ENCODE peak calls at places on chromosomes 4 and X, in seven cellular contexts. One of them, this sample, is unnamed.

GRCh38 chr4:27594917-27595316 is 734.3 kb downstream of the STIM2 start:
- DNase-seq in breast epithelium: no peak
- DNase-seq in brain microvascular endothelial cell: no peak
- DNase-seq in cardiac fibroblast: no peak
- DNase-seq in BJ: no peak
- DNase-seq in Caco-2: no peak
- DNase-seq in PC-3: no peak
- DNase-seq in this sample: no peak

GRCh38 chrX:103464774-103465117 is 54.5 kb downstream of the RAB40A start:
- DNase-seq in breast epithelium: peak
- DNase-seq in brain microvascular endothelial cell: peak
- DNase-seq in cardiac fibroblast: peak
- DNase-seq in BJ: no peak
- DNase-seq in Caco-2: peak
- DNase-seq in PC-3: peak
- DNase-seq in this sample: no peak

GRCh38 chr4:60384475-60384874 is 815.7 kb upstream of the ADGRL3 start:
- DNase-seq in breast epithelium: no peak
- DNase-seq in brain microvascular endothelial cell: no peak
- DNase-seq in cardiac fibroblast: no peak
- DNase-seq in BJ: no peak
- DNase-seq in Caco-2: no peak
- DNase-seq in PC-3: no peak
- DNase-seq in this sample: no peak

GRCh38 chrX:34562006-34562405 is 95.1 kb downstream of the TMEM47 start:
- DNase-seq in breast epithelium: no peak
- DNase-seq in brain microvascular endothelial cell: no peak
- DNase-seq in cardiac fibroblast: no peak
- DNase-seq in BJ: no peak
- DNase-seq in Caco-2: no peak
- DNase-seq in PC-3: no peak
- DNase-seq in this sample: no peak

GRCh38 chrX:150635952-150636351 is 57.2 kb upstream of the MTMR1 start:
- DNase-seq in breast epithelium: no peak
- DNase-seq in brain microvascular endothelial cell: peak
- DNase-seq in cardiac fibroblast: peak
- DNase-seq in BJ: peak
- DNase-seq in Caco-2: no peak
- DNase-seq in PC-3: peak
- DNase-seq in this sample: peak

GRCh38 chrX:57918750-57919436 is 8.6 kb upstream of the ZXDA start:
- DNase-seq in breast epithelium: no peak
- DNase-seq in brain microvascular endothelial cell: no peak
- DNase-seq in cardiac fibroblast: peak
- DNase-seq in BJ: no peak
- DNase-seq in Caco-2: peak
- DNase-seq in PC-3: peak
- DNase-seq in this sample: no peak

GRCh38 chr4:182465979-182466378 is 222.8 kb downstream of the TENM3 start:
- DNase-seq in breast epithelium: no peak
- DNase-seq in brain microvascular endothelial cell: no peak
- DNase-seq in cardiac fibroblast: no peak
- DNase-seq in BJ: no peak
- DNase-seq in Caco-2: no peak
- DNase-seq in PC-3: no peak
- DNase-seq in this sample: no peak

GRCh38 chrX:2608638-2609430 is 82.3 kb upstream of the CD99 start:
- DNase-seq in breast epithelium: peak
- DNase-seq in brain microvascular endothelial cell: peak
- DNase-seq in cardiac fibroblast: peak
- DNase-seq in BJ: no peak
- DNase-seq in Caco-2: peak
- DNase-seq in PC-3: peak
- DNase-seq in this sample: no peak

GRCh38 chrX:21840199-21840557 is 761 bp downstream of the MBTPS2 start:
- DNase-seq in breast epithelium: no peak
- DNase-seq in brain microvascular endothelial cell: no peak
- DNase-seq in cardiac fibroblast: peak
- DNase-seq in BJ: no peak
- DNase-seq in Caco-2: no peak
- DNase-seq in PC-3: no peak
- DNase-seq in this sample: no peak

GRCh38 chr4:56757821-56758400 is 63.6 kb downstream of the SPINK2 start:
- DNase-seq in breast epithelium: peak
- DNase-seq in brain microvascular endothelial cell: peak
- DNase-seq in cardiac fibroblast: peak
- DNase-seq in BJ: peak
- DNase-seq in Caco-2: peak
- DNase-seq in PC-3: peak
- DNase-seq in this sample: peak

GRCh38 chrX:19544693-19545305 is 29.5 kb upstream of the MAP3K15 start:
- DNase-seq in breast epithelium: no peak
- DNase-seq in brain microvascular endothelial cell: peak
- DNase-seq in cardiac fibroblast: peak
- DNase-seq in BJ: no peak
- DNase-seq in Caco-2: peak
- DNase-seq in PC-3: peak
- DNase-seq in this sample: peak

GRCh38 chr4:150573534-150573933 is 8.4 kb upstream of the MAB21L2 start:
- DNase-seq in breast epithelium: no peak
- DNase-seq in brain microvascular endothelial cell: no peak
- DNase-seq in cardiac fibroblast: peak
- DNase-seq in BJ: peak
- DNase-seq in Caco-2: no peak
- DNase-seq in PC-3: peak
- DNase-seq in this sample: no peak

GRCh38 chrX:39693298-39693697 is 404.5 kb downstream of the BCOR start:
- DNase-seq in breast epithelium: no peak
- DNase-seq in brain microvascular endothelial cell: no peak
- DNase-seq in cardiac fibroblast: no peak
- DNase-seq in BJ: no peak
- DNase-seq in Caco-2: peak
- DNase-seq in PC-3: no peak
- DNase-seq in this sample: no peak

GRCh38 chrX:13008189-13008533 is 33.3 kb downstream of the TMSB4X start:
- DNase-seq in breast epithelium: no peak
- DNase-seq in brain microvascular endothelial cell: no peak
- DNase-seq in cardiac fibroblast: no peak
- DNase-seq in BJ: no peak
- DNase-seq in Caco-2: no peak
- DNase-seq in PC-3: no peak
- DNase-seq in this sample: no peak

GRCh38 chr4:99087887-99088484 is 602 bp downstream of the ADH5 start:
- DNase-seq in breast epithelium: peak
- DNase-seq in brain microvascular endothelial cell: peak
- DNase-seq in cardiac fibroblast: peak
- DNase-seq in BJ: peak
- DNase-seq in Caco-2: peak
- DNase-seq in PC-3: peak
- DNase-seq in this sample: no peak

GRCh38 chr4:99205104-99205979 is 13.7 kb downstream of the ADH6 start:
- DNase-seq in breast epithelium: no peak
- DNase-seq in brain microvascular endothelial cell: no peak
- DNase-seq in cardiac fibroblast: peak
- DNase-seq in BJ: no peak
- DNase-seq in Caco-2: peak
- DNase-seq in PC-3: no peak
- DNase-seq in this sample: peak

GRCh38 chr4:132991111-132991510 is 158.0 kb upstream of the PCDH10 start:
- DNase-seq in breast epithelium: no peak
- DNase-seq in brain microvascular endothelial cell: no peak
- DNase-seq in cardiac fibroblast: peak
- DNase-seq in BJ: no peak
- DNase-seq in Caco-2: no peak
- DNase-seq in PC-3: no peak
- DNase-seq in this sample: no peak

GRCh38 chr4:109199585-109199984 is 102.9 kb downstream of the COL25A1 start:
- DNase-seq in breast epithelium: no peak
- DNase-seq in brain microvascular endothelial cell: no peak
- DNase-seq in cardiac fibroblast: no peak
- DNase-seq in BJ: no peak
- DNase-seq in Caco-2: no peak
- DNase-seq in PC-3: no peak
- DNase-seq in this sample: no peak

GRCh38 chr4:40232610-40233009 is 35.8 kb downstream of the RHOH start:
- DNase-seq in breast epithelium: no peak
- DNase-seq in brain microvascular endothelial cell: no peak
- DNase-seq in cardiac fibroblast: no peak
- DNase-seq in BJ: no peak
- DNase-seq in Caco-2: no peak
- DNase-seq in PC-3: no peak
- DNase-seq in this sample: no peak

GRCh38 chrX:23643020-23643419 is 24.3 kb upstream of the PRDX4 start:
- DNase-seq in breast epithelium: no peak
- DNase-seq in brain microvascular endothelial cell: no peak
- DNase-seq in cardiac fibroblast: no peak
- DNase-seq in BJ: no peak
- DNase-seq in Caco-2: no peak
- DNase-seq in PC-3: no peak
- DNase-seq in this sample: no peak

GRCh38 chr4:139934786-139935330 is 219.1 kb downstream of the MAML3 start:
- DNase-seq in breast epithelium: no peak
- DNase-seq in brain microvascular endothelial cell: no peak
- DNase-seq in cardiac fibroblast: no peak
- DNase-seq in BJ: no peak
- DNase-seq in Caco-2: no peak
- DNase-seq in PC-3: no peak
- DNase-seq in this sample: no peak

GRCh38 chrX:74458738-74459137 is 37.4 kb downstream of the SLC16A2 start:
- DNase-seq in breast epithelium: no peak
- DNase-seq in brain microvascular endothelial cell: peak
- DNase-seq in cardiac fibroblast: peak
- DNase-seq in BJ: peak
- DNase-seq in Caco-2: no peak
- DNase-seq in PC-3: peak
- DNase-seq in this sample: peak

GRCh38 chrX:74461384-74461783 is 40.1 kb downstream of the SLC16A2 start:
- DNase-seq in breast epithelium: no peak
- DNase-seq in brain microvascular endothelial cell: no peak
- DNase-seq in cardiac fibroblast: no peak
- DNase-seq in BJ: no peak
- DNase-seq in Caco-2: no peak
- DNase-seq in PC-3: no peak
- DNase-seq in this sample: no peak

GRCh38 chrX:74467656-74468055 is 46.4 kb downstream of the SLC16A2 start:
- DNase-seq in breast epithelium: no peak
- DNase-seq in brain microvascular endothelial cell: no peak
- DNase-seq in cardiac fibroblast: no peak
- DNase-seq in BJ: no peak
- DNase-seq in Caco-2: no peak
- DNase-seq in PC-3: no peak
- DNase-seq in this sample: no peak

GRCh38 chrX:74465424-74465823 is 44.1 kb downstream of the SLC16A2 start:
- DNase-seq in breast epithelium: no peak
- DNase-seq in brain microvascular endothelial cell: no peak
- DNase-seq in cardiac fibroblast: peak
- DNase-seq in BJ: no peak
- DNase-seq in Caco-2: no peak
- DNase-seq in PC-3: no peak
- DNase-seq in this sample: no peak

GRCh38 chrX:74464722-74465121 is 43.4 kb downstream of the SLC16A2 start:
- DNase-seq in breast epithelium: no peak
- DNase-seq in brain microvascular endothelial cell: no peak
- DNase-seq in cardiac fibroblast: no peak
- DNase-seq in BJ: no peak
- DNase-seq in Caco-2: no peak
- DNase-seq in PC-3: no peak
- DNase-seq in this sample: no peak
- TF ChIP-seq CTCF in breast epithelium: no peak
- TF ChIP-seq CTCF in brain microvascular endothelial cell: no peak
- TF ChIP-seq CTCF in cardiac fibroblast: no peak
- TF ChIP-seq CTCF in BJ: no peak
- TF ChIP-seq CTCF in Caco-2: no peak
- TF ChIP-seq CTCF in PC-3: no peak
- TF ChIP-seq CTCF in this sample: no peak

DNA sequence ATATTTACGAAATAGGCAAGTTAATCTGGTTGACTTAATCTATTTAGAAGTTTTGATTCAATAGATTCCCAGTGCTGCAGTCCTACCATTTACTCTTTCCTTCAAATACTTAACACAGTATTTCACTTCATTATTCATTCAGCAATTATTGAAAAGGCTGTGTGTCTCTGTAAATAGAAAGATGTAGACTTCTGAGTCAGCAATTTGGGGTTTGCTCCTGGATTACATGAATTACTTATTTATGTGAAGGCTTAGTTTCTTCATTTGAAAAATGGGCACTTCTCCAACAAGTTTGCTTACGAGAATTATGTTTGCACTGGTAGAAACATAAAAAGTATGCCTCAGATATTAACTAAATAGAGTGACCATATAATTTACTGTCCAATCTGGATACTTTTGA is 17.4 kb downstream of the ADAM29 start:
- DNase-seq in breast epithelium: no peak
- DNase-seq in brain microvascular endothelial cell: no peak
- DNase-seq in cardiac fibroblast: no peak
- DNase-seq in BJ: no peak
- DNase-seq in Caco-2: no peak
- DNase-seq in PC-3: no peak
- DNase-seq in this sample: no peak
- H3K4me3 ChIP-seq in breast epithelium: no peak
- H3K4me3 ChIP-seq in brain microvascular endothelial cell: no peak
- H3K4me3 ChIP-seq in cardiac fibroblast: no peak
- H3K4me3 ChIP-seq in BJ: no peak
- H3K4me3 ChIP-seq in Caco-2: no peak
- H3K4me3 ChIP-seq in PC-3: no peak
- H3K4me3 ChIP-seq in this sample: no peak

GRCh38 chr4:23881052-23881501 is 8.8 kb downstream of the PPARGC1A start:
- DNase-seq in breast epithelium: no peak
- DNase-seq in brain microvascular endothelial cell: no peak
- DNase-seq in cardiac fibroblast: peak
- DNase-seq in BJ: no peak
- DNase-seq in Caco-2: no peak
- DNase-seq in PC-3: no peak
- DNase-seq in this sample: no peak

GRCh38 chr4:23882976-23883531 is 6.8 kb downstream of the PPARGC1A start:
- DNase-seq in breast epithelium: no peak
- DNase-seq in brain microvascular endothelial cell: no peak
- DNase-seq in cardiac fibroblast: peak
- DNase-seq in BJ: no peak
- DNase-seq in Caco-2: no peak
- DNase-seq in PC-3: no peak
- DNase-seq in this sample: no peak

GRCh38 chr4:23878912-23879732 is 10.7 kb downstream of the PPARGC1A start:
- DNase-seq in breast epithelium: no peak
- DNase-seq in brain microvascular endothelial cell: no peak
- DNase-seq in cardiac fibroblast: peak
- DNase-seq in BJ: no peak
- DNase-seq in Caco-2: no peak
- DNase-seq in PC-3: no peak
- DNase-seq in this sample: no peak

GRCh38 chr4:23884261-23884660 is 5.6 kb downstream of the PPARGC1A start:
- DNase-seq in breast epithelium: no peak
- DNase-seq in brain microvascular endothelial cell: no peak
- DNase-seq in cardiac fibroblast: no peak
- DNase-seq in BJ: no peak
- DNase-seq in Caco-2: no peak
- DNase-seq in PC-3: no peak
- DNase-seq in this sample: no peak

GRCh38 chr4:23881674-23882337 is 8.0 kb downstream of the PPARGC1A start:
- DNase-seq in breast epithelium: no peak
- DNase-seq in brain microvascular endothelial cell: no peak
- DNase-seq in cardiac fibroblast: no peak
- DNase-seq in BJ: no peak
- DNase-seq in Caco-2: no peak
- DNase-seq in PC-3: no peak
- DNase-seq in this sample: no peak
- TF ChIP-seq CTCF in breast epithelium: no peak
- TF ChIP-seq CTCF in brain microvascular endothelial cell: peak
- TF ChIP-seq CTCF in cardiac fibroblast: no peak
- TF ChIP-seq CTCF in BJ: no peak
- TF ChIP-seq CTCF in Caco-2: no peak
- TF ChIP-seq CTCF in PC-3: no peak
- TF ChIP-seq CTCF in this sample: no peak

GRCh38 chrX:35699642-35700041 is 98.5 kb upstream of the MAGEB16 start:
- DNase-seq in breast epithelium: no peak
- DNase-seq in brain microvascular endothelial cell: no peak
- DNase-seq in cardiac fibroblast: no peak
- DNase-seq in BJ: no peak
- DNase-seq in Caco-2: no peak
- DNase-seq in PC-3: no peak
- DNase-seq in this sample: no peak
- H3K4me3 ChIP-seq in breast epithelium: no peak
- H3K4me3 ChIP-seq in brain microvascular endothelial cell: no peak
- H3K4me3 ChIP-seq in cardiac fibroblast: no peak
- H3K4me3 ChIP-seq in BJ: no peak
- H3K4me3 ChIP-seq in Caco-2: no peak
- H3K4me3 ChIP-seq in PC-3: no peak
- H3K4me3 ChIP-seq in this sample: no peak

This sample was measured in HFF-Myc.